ENCODE peak calls at places on chromosome 21, in five cellular contexts. B is pulmonary artery endothelial cell, T is RWPE1, R is cardiac muscle cell, J is fibroblast of lung. O is an unnamed sample.

GRCh38 chr21:46059195-46059594 is 38.7 kb upstream of the COL6A2 start:
- DNase-seq in B (no peak), T (no peak), R (no peak), J (no peak), O (no peak)

GRCh38 chr21:27196651-27197050 is 229.8 kb upstream of the ADAMTS5 start:
- DNase-seq in B (no peak), T (no peak), R (no peak), J (no peak), O (no peak)

GRCh38 chr21:33799378-33800090 is 116.1 kb downstream of the ATP5PO start:
- DNase-seq in B (no peak), T (no peak), R (peak), J (no peak), O (no peak)

GRCh38 chr21:15498455-15498854 is 231.3 kb upstream of the USP25 start:
- DNase-seq in B (no peak), T (peak), R (no peak), J (no peak), O (no peak)

GRCh38 chr21:31459457-31459856 is 115.4 kb upstream of the TIAM1 start:
- DNase-seq in B (no peak), T (no peak), R (no peak), J (no peak), O (no peak)

GRCh38 chr21:28142692-28143091 is 850.0 kb downstream of the LTN1 start:
- DNase-seq in B (peak), T (no peak), R (peak), J (peak), O (no peak)

GRCh38 chr21:34202553-34203332 is 129.4 kb downstream of the MRPS6 start:
- DNase-seq in B (no peak), T (no peak), R (peak), J (no peak), O (peak)

GRCh38 chr21:34900376-34900775 is 148.7 kb downstream of the RUNX1 start:
- DNase-seq in B (no peak), T (no peak), R (no peak), J (peak), O (no peak)

O was measured in C1 segment of cervical spinal cord.